ENCODE peak calls at places on chromosome 6, in four cellular contexts. M, B, H and A are unnamed samples.

GRCh38 chr6:129031051-129031599 is 148.2 kb downstream of the LAMA2 start:
- DNase-seq in H (no peak), B (no peak), M (peak), A (no peak)

GRCh38 chr6:45921703-45922270 is 93.9 kb downstream of the CLIC5 start:
- DNase-seq in M (no peak), B (no peak), H (no peak), A (no peak)

GRCh38 chr6:106098383-106099234 is 12.5 kb downstream of the PRDM1 start:
- DNase-seq in B (peak), M (peak), H (peak), A (no peak)

GRCh38 chr6:148545901-148546300 is 200.9 kb upstream of the UST start:
- DNase-seq in M (no peak), H (no peak), B (no peak), A (no peak)

GRCh38 chr6:109373762-109374161 is 8.5 kb downstream of the CD164 start:
- DNase-seq in M (peak), B (no peak), H (peak), A (no peak)

GRCh38 chr6:36890264-36890663 is 4.5 kb downstream of the C6orf89 start:
- DNase-seq in M (no peak), H (no peak), B (no peak), A (no peak)

GRCh38 chr6:166988674-166989201 is 10.5 kb upstream of the CEP43 start:
- DNase-seq in H (no peak), B (no peak), M (no peak), A (no peak)

GRCh38 chr6:21874372-21874771 is 280.8 kb downstream of the SOX4 start:
- DNase-seq in M (no peak), H (no peak), B (no peak), A (no peak)

GRCh38 chr6:27168586-27169443 is 78.7 kb upstream of the PRSS16 start:
- DNase-seq in M (peak), B (no peak), H (no peak), A (no peak)

GRCh38 chr6:99219788-99220187 is 129.7 kb downstream of the FAXC start:
- DNase-seq in H (peak), B (no peak), M (no peak), A (no peak)

DNA sequence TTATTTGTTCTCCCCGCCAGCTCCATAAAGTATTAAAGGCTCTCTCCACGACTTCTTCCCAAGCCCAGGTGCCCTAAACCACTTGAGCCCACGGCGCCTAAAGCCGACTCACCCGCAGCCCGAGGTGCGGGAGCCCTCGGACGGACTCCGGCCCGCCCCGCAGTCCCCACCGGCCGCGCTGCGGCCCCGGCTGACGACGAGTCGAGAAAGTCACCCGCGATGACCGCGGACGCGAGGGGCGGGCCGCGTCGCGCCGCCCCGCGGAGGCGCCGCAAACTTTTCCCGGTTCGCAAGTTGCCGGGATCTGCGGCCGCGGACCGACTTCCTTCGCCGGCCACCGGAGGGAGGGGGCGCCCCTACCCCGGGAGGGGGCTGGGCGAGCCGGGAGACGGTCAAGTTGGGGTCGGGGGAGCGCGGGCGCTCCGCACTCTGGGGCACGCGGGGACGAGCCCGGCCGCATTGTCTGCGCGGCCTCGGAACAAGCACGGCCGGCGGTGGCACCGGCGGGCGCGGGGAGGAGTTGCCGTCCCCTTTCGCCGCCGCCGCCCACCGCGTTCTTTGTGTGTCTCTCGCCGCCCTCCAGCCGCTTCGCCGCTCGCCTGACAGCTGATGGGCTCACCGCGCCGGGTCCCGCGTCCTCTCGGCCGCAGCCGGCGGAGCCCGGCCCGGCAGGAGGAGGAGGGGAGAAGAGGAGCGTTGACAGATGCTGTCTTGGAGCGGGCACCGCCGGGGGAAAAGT is 131.5 kb downstream of the OGFRL1 start:
- DNase-seq in H (no peak), B (no peak), M (peak), A (peak)
- TF ChIP-seq CTCF in H (no peak), B (no peak), M (no peak), A (peak)

GRCh38 chr6:1313755-1314503 is 2.0 kb downstream of the FOXQ1 start:
- DNase-seq in H (no peak), B (no peak), M (no peak), A (peak)

GRCh38 chr6:1313364-1313754 is 1.5 kb downstream of the FOXQ1 start:
- DNase-seq in H (no peak), M (no peak), B (no peak), A (no peak)

GRCh38 chr6:1315201-1315559 is 3.3 kb downstream of the FOXQ1 start:
- DNase-seq in H (no peak), B (no peak), M (no peak), A (no peak)

GRCh38 chr6:1315560-1316386 is 3.9 kb downstream of the FOXQ1 start:
- DNase-seq in B (no peak), M (no peak), H (no peak), A (no peak)

GRCh38 chr6:1314617-1315016 is 2.7 kb downstream of the FOXQ1 start:
- DNase-seq in M (no peak), H (no peak), B (no peak), A (no peak)
- H3K4me3 ChIP-seq in M (no peak), H (no peak), B (no peak), A (no peak)

DNA sequence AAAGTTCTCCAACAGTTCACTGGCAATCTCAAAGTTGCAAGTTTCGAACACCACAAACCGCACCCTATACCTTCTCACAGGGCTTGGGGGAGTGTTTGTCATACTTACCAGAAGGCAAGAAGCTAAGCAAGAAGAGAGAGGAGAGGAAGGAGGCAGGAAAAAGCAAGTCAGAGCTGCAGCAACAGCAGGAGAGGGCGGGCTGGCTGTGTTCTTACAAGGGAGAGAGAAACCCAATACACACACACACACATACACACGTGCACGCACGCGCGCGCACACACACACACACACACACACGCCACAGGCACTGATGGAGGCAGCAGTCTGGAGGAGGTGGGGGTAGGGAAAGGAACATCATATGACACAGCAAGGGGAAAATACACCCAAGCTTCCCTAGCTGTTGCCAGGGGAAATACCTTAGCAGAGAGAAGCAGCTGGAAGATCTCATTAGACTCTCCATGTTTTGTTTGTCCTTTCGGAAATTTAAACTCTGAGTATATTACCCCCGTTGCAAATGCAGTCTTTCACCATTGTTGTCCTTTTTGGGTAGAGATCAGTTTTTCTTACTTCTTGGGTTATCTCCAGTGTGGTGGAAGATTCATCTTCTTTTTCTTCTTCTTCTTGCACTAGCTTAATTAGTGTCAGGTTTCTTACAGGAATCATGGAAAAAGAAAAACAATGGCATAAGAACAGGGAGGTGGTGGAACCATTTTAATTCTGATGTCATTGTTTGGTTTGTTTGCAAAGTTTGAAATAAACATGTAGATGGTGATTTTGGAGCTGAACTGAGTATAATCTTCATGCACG is at the start of gene TXLNB:
- DNase-seq in H (peak), B (no peak), M (peak), A (peak)
- TF ChIP-seq CTCF in H (no peak), B (no peak), M (no peak), A (no peak)

GRCh38 chr6:162409986-162410715 is 317.4 kb downstream of the PRKN start:
- DNase-seq in H (no peak), M (no peak), B (no peak), A (no peak)
- H3K4me3 ChIP-seq in H (no peak), M (no peak), B (no peak), A (no peak)

GRCh38 chr6:140174509-140174908 is 800.1 kb upstream of the CITED2 start:
- DNase-seq in B (no peak), M (peak), H (no peak), A (peak)

GRCh38 chr6:140180306-140180705 is 805.9 kb upstream of the CITED2 start:
- DNase-seq in B (no peak), H (no peak), M (no peak), A (no peak)

GRCh38 chr6:140178550-140179334 is 804.3 kb upstream of the CITED2 start:
- DNase-seq in M (peak), H (no peak), B (no peak), A (peak)

GRCh38 chr6:140175486-140175885 is 801.0 kb upstream of the CITED2 start:
- DNase-seq in H (no peak), M (no peak), B (no peak), A (no peak)
- TF ChIP-seq CTCF in H (no peak), M (no peak), B (no peak), A (no peak)

DNA sequence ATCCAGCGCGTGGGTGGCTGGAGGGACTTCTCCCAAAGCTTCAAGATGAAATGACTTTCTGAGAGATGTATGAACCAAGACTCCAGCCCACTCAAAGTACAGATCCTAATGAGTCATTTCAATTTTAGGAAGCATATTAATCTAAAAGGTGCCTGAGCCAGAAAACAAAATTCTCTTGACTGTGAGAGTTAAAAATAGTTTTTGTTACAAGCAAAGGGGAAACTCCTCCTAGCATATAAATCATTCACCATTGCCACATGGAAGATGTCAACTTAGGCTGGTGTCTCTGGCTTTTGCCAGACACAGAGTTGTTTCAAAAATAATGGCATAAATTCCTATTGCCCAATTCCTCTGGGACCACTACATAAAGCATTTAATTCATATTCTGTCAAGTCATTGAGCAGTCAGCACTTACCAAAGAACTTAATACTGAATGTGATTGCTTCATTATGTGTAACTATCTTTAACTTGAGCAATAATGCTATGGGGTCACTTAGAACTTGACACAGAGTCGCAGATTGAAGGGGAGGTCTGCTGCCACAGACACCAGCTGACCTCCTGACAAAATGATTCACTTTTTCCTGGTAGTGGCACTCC is 280.6 kb downstream of the SLC35F1 start:
- DNase-seq in H (no peak), B (no peak), M (peak), A (peak)
- H3K4me3 ChIP-seq in H (no peak), B (no peak), M (no peak), A (no peak)

GRCh38 chr6:4774296-4774695 is 1.9 kb upstream of the CDYL start:
- DNase-seq in M (no peak), B (no peak), H (no peak), A (no peak)

GRCh38 chr6:4776493-4776966 is 326 bp downstream of the CDYL start:
- DNase-seq in H (no peak), B (peak), M (no peak), A (peak)

GRCh38 chr6:4774715-4775590 is 1.3 kb upstream of the CDYL start:
- DNase-seq in H (no peak), B (no peak), M (no peak), A (peak)

GRCh38 chr6:4776967-4777925 is 1.0 kb downstream of the CDYL start:
- DNase-seq in B (peak), H (peak), M (peak), A (peak)

GRCh38 chr6:4775591-4776492 is at the start of gene CDYL:
- DNase-seq in H (peak), M (peak), B (peak), A (peak)
- TF ChIP-seq CTCF in H (peak), M (no peak), B (no peak), A (no peak)